ENCODE peak calls at places on chromosomes 4 and X, in six cellular contexts. O, F, J, B, M and G are unnamed samples.

GRCh38 chr4:147822128-147822527 is 90.2 kb downstream of the ARHGAP10 start:
- DNase-seq in M (no peak), O (no peak), B (no peak), J (no peak), F (no peak), G (no peak)

GRCh38 chr4:174222266-174222872 is 61.1 kb downstream of the FBXO8 start:
- DNase-seq in F (no peak), O (no peak), B (no peak), M (peak), J (no peak), G (no peak)

GRCh38 chr4:17719106-17719505 is 62.3 kb downstream of the FAM184B start:
- DNase-seq in O (no peak), F (no peak), J (no peak), B (no peak), M (no peak), G (no peak)

GRCh38 chr4:164408831-164409230 is 345.1 kb upstream of the SMIM31 start:
- DNase-seq in F (no peak), J (no peak), B (no peak), O (no peak), M (no peak), G (no peak)

GRCh38 chrX:49919617-49920016 is 2.8 kb upstream of the CLCN5 start:
- DNase-seq in F (no peak), J (peak), O (peak), B (peak), M (peak), G (peak)

GRCh38 chrX:12700745-12701144 is 90.5 kb upstream of the PRPS2 start:
- DNase-seq in O (no peak), J (no peak), M (no peak), B (no peak), F (no peak), G (no peak)

GRCh38 chr4:164357957-164358356 is 396.0 kb upstream of the SMIM31 start:
- DNase-seq in M (no peak), J (no peak), O (no peak), B (no peak), F (no peak), G (no peak)

GRCh38 chr4:52312722-52313121 is 261.6 kb downstream of the SPATA18 start:
- DNase-seq in F (no peak), J (no peak), B (no peak), M (no peak), O (no peak), G (no peak)

GRCh38 chrX:39894626-39895025 is 203.1 kb downstream of the BCOR start:
- DNase-seq in M (no peak), J (no peak), O (no peak), B (no peak), F (no peak), G (no peak)